ENCODE peak calls at places on chromosomes 5 and 9, in ten cellular contexts. I is coronary artery; C is hepatocyte; U is CD4-positive, alpha-beta T cell; W is heart left ventricle; O is A549; D is Panc1; V is IMR-90; H is OCI-LY7; R is pancreas. F is an unnamed sample.

GRCh38 chr9:95188459-95188858 is 129.1 kb downstream of the FANCC start:
- DNase-seq in I (no peak), C (no peak), U (no peak), W (no peak), O (no peak), D (no peak), V (peak; percentile 13), H (no peak), R (no peak), F (no peak)

GRCh38 chr9:90919883-90920282 is 118.3 kb downstream of the SYK start:
- DNase-seq in I (peak; percentile 80), C (no peak), U (no peak), W (peak; percentile 68), O (no peak), D (no peak), V (no peak), H (no peak), R (no peak), F (no peak)

GRCh38 chr5:23389543-23390215 is 117.7 kb upstream of the PRDM9 start:
- DNase-seq in I (no peak), C (no peak), U (no peak), W (no peak), O (no peak), D (no peak), V (no peak), H (no peak), R (no peak), F (no peak)

GRCh38 chr5:169748189-169748588 is 111.1 kb downstream of the DOCK2 start:
- DNase-seq in I (no peak), C (no peak), U (no peak), W (no peak), O (no peak), D (no peak), V (no peak), H (no peak), R (no peak), F (no peak)

GRCh38 chr9:99870126-99870525 is 36.3 kb upstream of the STX17 start:
- DNase-seq in I (no peak), C (no peak), U (no peak), W (no peak), O (no peak), D (no peak), V (peak; percentile 20), H (no peak), R (no peak), F (no peak)

GRCh38 chr5:14551211-14551610 is 30.4 kb upstream of the OTULINL start:
- DNase-seq in I (no peak), C (peak; percentile 71), U (no peak), W (no peak), O (no peak), D (no peak), V (no peak), H (no peak), R (no peak), F (no peak)

GRCh38 chr5:154098465-154098864 is 59.7 kb downstream of the MFAP3 start:
- DNase-seq in I (no peak), C (no peak), U (no peak), W (no peak), O (no peak), D (no peak), V (no peak), H (no peak), R (no peak), F (no peak)

GRCh38 chr5:38424237-38425080 is 132.0 kb downstream of the LIFR start:
- DNase-seq in I (no peak), C (no peak), U (no peak), W (no peak), O (no peak), D (no peak), V (no peak), H (no peak), R (no peak), F (no peak)

DNA sequence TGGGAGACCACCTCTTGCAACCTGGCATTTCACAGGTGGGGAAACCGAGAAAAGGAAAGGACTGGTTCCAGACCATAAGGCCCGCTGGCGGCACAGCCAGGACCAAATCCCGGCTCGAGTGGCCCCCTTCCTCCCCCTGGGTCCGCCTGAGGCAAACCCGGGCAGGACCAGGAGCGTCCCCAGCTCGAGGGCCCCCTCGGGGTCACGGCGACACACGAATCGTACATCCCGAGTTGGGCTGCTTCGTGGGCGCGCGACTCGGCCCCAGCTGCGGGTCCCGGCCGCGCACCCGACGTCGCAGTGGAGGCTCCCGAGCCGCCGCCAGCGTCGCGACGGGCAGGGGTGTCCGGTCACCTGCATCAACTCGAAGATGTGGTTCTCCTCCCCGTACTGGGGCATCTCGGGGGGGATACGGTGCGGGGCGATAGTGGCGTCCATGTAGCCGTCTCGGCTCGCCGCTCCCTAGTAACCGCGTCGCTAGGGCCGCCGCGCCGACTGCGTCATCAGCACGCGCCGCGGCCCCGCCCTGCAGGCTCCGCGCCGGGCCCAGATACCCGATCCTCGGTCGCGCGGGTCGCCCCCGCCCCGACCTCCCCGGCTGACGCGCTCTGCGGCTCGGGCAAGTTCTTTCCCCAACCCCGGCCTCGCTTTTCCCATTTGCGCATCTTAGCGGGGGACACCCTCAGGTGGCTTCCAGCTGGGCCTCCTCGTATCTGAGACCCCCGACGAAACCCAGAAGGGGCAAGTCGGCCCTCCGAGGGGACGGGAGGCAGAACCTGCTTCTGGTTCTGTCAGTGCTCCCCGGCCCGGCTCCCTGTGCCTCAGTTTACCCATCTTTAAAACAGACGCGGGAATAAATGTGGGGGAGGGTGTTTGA is at the start of gene AK8:
- DNase-seq in I (peak; percentile 82), C (peak; percentile 92), U (peak; percentile 78), W (peak; percentile 79), O (peak; percentile 81), D (no peak), V (peak; percentile 66), H (peak; percentile 79), R (peak; percentile 34), F (peak; percentile 97)
- H3K27ac ChIP-seq in I (peak within 1 kb of the TSS; percentile 87), C (peak within 1 kb of the TSS; percentile 90), U (no peak within 1 kb of the TSS), W (peak within 1 kb of the TSS; percentile 84), O (peak within 1 kb of the TSS; percentile 89), D (peak within 1 kb of the TSS; percentile 81), V (peak within 1 kb of the TSS; percentile 81), H (no peak within 1 kb of the TSS), R (no peak within 1 kb of the TSS), F (peak within 1 kb of the TSS; percentile 64)

DNA sequence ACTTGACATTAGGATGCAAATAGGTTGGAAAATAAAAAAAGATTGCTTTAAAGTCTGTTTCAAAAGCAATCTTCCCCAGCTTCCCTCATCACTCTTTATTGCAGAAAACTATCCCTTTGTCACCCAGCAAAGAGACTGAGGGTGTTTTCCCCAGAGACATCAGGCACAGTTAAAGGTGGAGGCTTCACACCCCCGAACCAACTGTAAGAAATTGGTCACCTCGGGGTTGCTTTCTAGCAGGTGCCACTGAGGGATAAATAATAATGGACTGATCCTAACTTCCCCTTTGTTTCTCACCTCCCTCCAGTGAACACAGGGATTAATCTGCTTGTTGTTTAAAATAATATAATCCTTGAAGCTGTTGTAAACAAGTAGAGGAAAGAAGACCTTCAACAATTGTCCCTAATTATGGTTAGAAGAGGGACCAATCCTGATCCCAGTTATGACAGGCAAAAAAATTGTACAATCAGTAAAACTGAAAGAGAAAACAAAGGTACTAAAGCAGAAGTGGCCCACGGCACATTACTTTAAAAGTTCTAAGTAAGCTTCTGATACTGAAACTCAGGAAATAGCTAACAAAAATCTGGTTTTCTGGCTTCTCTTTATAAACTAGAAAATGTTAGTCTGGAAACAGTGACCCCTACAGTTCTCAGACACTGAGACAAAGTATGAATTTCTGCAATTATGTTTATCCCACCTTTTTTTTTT is 6.6 kb upstream of the PCSK1 start:
- DNase-seq in I (no peak), C (no peak), U (no peak), W (no peak), O (no peak), D (no peak), V (no peak), H (peak; percentile 69), R (no peak), F (no peak)
- TF ChIP-seq CTCF in I (no peak), C (no peak), U (no peak), W (no peak), O (peak; percentile 24), D (no peak), V (peak; percentile 20), H (peak; percentile 71), R (no peak), F (no peak)

GRCh38 chr9:131019387-131020239 is 10.6 kb downstream of the LAMC3 start:
- DNase-seq in I (no peak), C (peak; percentile 59), U (no peak), W (no peak), O (no peak), D (no peak), V (no peak), H (no peak), R (no peak), F (no peak)

GRCh38 chr9:131015876-131016397 is 7.0 kb downstream of the LAMC3 start:
- DNase-seq in I (no peak), C (no peak), U (no peak), W (peak; percentile 1), O (no peak), D (no peak), V (no peak), H (no peak), R (no peak), F (no peak)

GRCh38 chr9:131018621-131019020 is 9.6 kb downstream of the LAMC3 start:
- DNase-seq in I (no peak), C (no peak), U (no peak), W (no peak), O (no peak), D (no peak), V (no peak), H (no peak), R (no peak), F (peak; percentile 51)

GRCh38 chr9:131015112-131015511 is 6.1 kb downstream of the LAMC3 start:
- DNase-seq in I (no peak), C (no peak), U (no peak), W (peak; percentile 15), O (no peak), D (no peak), V (no peak), H (no peak), R (no peak), F (no peak)

DNA sequence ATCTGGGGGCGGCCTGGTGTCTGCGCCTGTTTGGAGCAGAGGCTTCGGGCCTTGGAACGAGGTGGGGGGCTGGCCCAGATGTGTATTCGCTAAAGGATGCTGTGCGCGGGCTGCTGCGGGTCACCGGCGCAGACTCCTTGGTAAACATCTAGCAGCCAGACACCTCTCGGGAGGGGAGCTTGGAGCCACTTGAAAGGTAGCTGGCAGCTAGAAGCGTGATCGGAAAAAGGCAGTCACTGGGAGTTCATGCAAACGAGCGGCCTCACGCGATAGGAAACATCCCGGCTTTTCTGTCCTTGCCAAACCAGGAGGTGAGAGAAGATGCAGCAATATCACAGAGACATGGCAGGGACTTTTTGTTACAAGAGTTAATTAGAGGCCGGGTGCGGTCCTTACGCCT is 8.1 kb downstream of the LAMC3 start:
- DNase-seq in I (no peak), C (peak; percentile 35), U (no peak), W (peak; percentile 18), O (no peak), D (no peak), V (no peak), H (no peak), R (no peak), F (no peak)
- H3K27ac ChIP-seq in I (no peak overlapping the region), C (peak overlapping the region; percentile 63), U (no peak overlapping the region), W (no peak overlapping the region), O (no peak overlapping the region), D (no peak overlapping the region), V (no peak overlapping the region), H (no peak overlapping the region), R (no peak overlapping the region), F (no peak overlapping the region)

DNA sequence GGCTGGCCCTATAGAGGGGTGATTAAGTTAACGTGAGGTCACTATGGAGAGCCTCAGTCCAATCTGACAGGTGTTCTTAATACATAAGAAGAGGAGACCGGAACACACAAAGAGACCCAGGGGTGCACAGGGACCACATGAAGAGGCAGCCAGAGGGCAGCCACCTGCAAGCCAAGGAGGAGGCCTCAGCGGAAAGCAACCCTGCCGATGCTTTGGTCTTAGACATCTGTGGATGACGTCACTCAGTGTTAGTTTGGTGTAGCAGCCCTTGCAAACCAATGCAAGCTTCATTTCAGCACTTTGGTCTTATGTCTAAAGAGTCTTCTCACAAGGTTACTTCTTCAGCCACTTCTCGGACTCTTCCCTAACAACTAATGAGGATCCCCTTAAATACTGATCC is 47.6 kb upstream of the GRHPR start:
- DNase-seq in I (no peak), C (no peak), U (no peak), W (no peak), O (no peak), D (no peak), V (no peak), H (peak; percentile 99), R (no peak), F (no peak)
- TF ChIP-seq CTCF in I (no peak), C (no peak), U (no peak), W (no peak), O (no peak), D (no peak), V (no peak), H (peak; percentile 67), R (no peak), F (no peak)

F was measured in RWPE1.